ENCODE peak calls at places on chromosome 16, in four cellular contexts. N, A, E and G are unnamed samples.

GRCh38 chr16:12519986-12520385 is 283.7 kb downstream of the CPPED1 start:
- DNase-seq in N (no peak), A (no peak), E (no peak), G (no peak)

GRCh38 chr16:75379911-75380847 is 53.1 kb downstream of the CFDP1 start:
- DNase-seq in N (peak; percentile 41), A (no peak), E (no peak), G (no peak)

GRCh38 chr16:24409045-24409444 is 130.3 kb upstream of the RBBP6 start:
- DNase-seq in N (no peak), A (no peak), E (no peak), G (no peak)

GRCh38 chr16:11133344-11133921 is 122.6 kb downstream of the SOCS1 start:
- DNase-seq in N (no peak), A (peak; percentile 86), E (no peak), G (peak; percentile 86)

GRCh38 chr16:30407794-30408534 is 558 bp downstream of the ZNF771 start:
- DNase-seq in N (no peak), A (no peak), E (no peak), G (no peak)

GRCh38 chr16:77435240-77435819 is 496 bp upstream of the ADAMTS18 start:
- DNase-seq in N (no peak), A (no peak), E (no peak), G (no peak)

GRCh38 chr16:80804451-80805383 is at the start of gene CDYL2:
- DNase-seq in N (peak; percentile 53), A (no peak), E (no peak), G (peak; percentile 41)

GRCh38 chr16:3999479-3999868 is 116.8 kb downstream of the ADCY9 start:
- DNase-seq in N (no peak), A (peak; percentile 71), E (no peak), G (no peak)

GRCh38 chr16:86086471-86086870 is 187.5 kb downstream of the IRF8 start:
- DNase-seq in N (no peak), A (no peak), E (no peak), G (no peak)

GRCh38 chr16:75742424-75743047 is 16.2 kb upstream of the CPHXL start:
- DNase-seq in N (no peak), A (no peak), E (no peak), G (no peak)

GRCh38 chr16:22787456-22788189 is 26.3 kb upstream of the HS3ST2 start:
- DNase-seq in N (no peak), A (peak; percentile 46), E (no peak), G (no peak)

GRCh38 chr16:89383095-89384003 is 107.0 kb downstream of the ANKRD11 start:
- DNase-seq in N (no peak), A (no peak), E (no peak), G (peak; percentile 87)

GRCh38 chr16:79370736-79371135 is 229.8 kb downstream of the MAF start:
- DNase-seq in N (no peak), A (no peak), E (no peak), G (no peak)

GRCh38 chr16:9099131-9099625 is 7.7 kb downstream of the HAPSTR1 start:
- DNase-seq in N (no peak), A (no peak), E (no peak), G (peak; percentile 50)

GRCh38 chr16:17529982-17530760 is 59.4 kb upstream of the XYLT1 start:
- DNase-seq in N (peak; percentile 17), A (no peak), E (no peak), G (no peak)

GRCh38 chr16:7137560-7138330 is 194.9 kb upstream of the RBFOX1 start:
- DNase-seq in N (no peak), A (no peak), E (no peak), G (no peak)

GRCh38 chr16:56423584-56424403 is 1.6 kb downstream of the AMFR start:
- DNase-seq in N (no peak), A (no peak), E (no peak), G (no peak)

GRCh38 chr16:65746941-65747340 is 619.5 kb upstream of the CDH5 start:
- DNase-seq in N (no peak), A (no peak), E (no peak), G (no peak)

GRCh38 chr16:81939164-81940067 is 71.9 kb downstream of the SDR42E1 start:
- DNase-seq in N (no peak), A (no peak), E (no peak), G (no peak)

GRCh38 chr16:48444574-48444973 is 59.4 kb upstream of the SIAH1 start:
- DNase-seq in N (no peak), A (peak; percentile 44), E (no peak), G (peak; percentile 33)

GRCh38 chr16:82192665-82193064 is 22.6 kb upstream of the MPHOSPH6 start:
- DNase-seq in N (peak; percentile 29), A (no peak), E (no peak), G (no peak)

GRCh38 chr16:4338125-4338582 is 13.0 kb downstream of the PAM16 start:
- DNase-seq in N (no peak), A (no peak), E (no peak), G (no peak)

GRCh38 chr16:10169031-10169430 is 13.2 kb downstream of the GRIN2A start:
- DNase-seq in N (no peak), A (no peak), E (no peak), G (no peak)

GRCh38 chr16:19114359-19115147 is 789 bp downstream of the ITPRIPL2 start:
- DNase-seq in N (no peak), A (no peak), E (no peak), G (peak; percentile 83)

GRCh38 chr16:85524630-85525463 is 88.3 kb upstream of the GSE1 start:
- DNase-seq in N (no peak), A (no peak), E (no peak), G (no peak)

GRCh38 chr16:29649560-29650494 is 13.2 kb upstream of the SPN start:
- DNase-seq in N (no peak), A (no peak), E (no peak), G (no peak)

GRCh38 chr16:71282943-71283342 is 6.3 kb downstream of the CMTR2 start:
- DNase-seq in N (no peak), A (no peak), E (no peak), G (no peak)

GRCh38 chr16:53958481-53958880 is 254.5 kb downstream of the FTO start:
- DNase-seq in N (no peak), A (no peak), E (no peak), G (peak; percentile 80)

GRCh38 chr16:6517321-6517720 is 815.3 kb upstream of the RBFOX1 start:
- DNase-seq in N (no peak), A (no peak), E (no peak), G (no peak)

GRCh38 chr16:89890200-89890599 is 16.8 kb downstream of the TCF25 start:
- DNase-seq in N (peak; percentile 32), A (no peak), E (no peak), G (no peak)

GRCh38 chr16:3149630-3150345 is 15.0 kb downstream of the ZNF213 start:
- DNase-seq in N (peak; percentile 59), A (no peak), E (no peak), G (peak; percentile 58)